ENCODE peak calls at places on chromosomes 6 and 20, in ten cellular contexts. One of them, this sample, is unnamed. For H3K9me3 and H3K36me3, the result is how much of the 10 kb centered on the place peaks cover.

GRCh38 chr6:170137911-170138910 is 152.7 kb downstream of the DLL1 start:
- DNase-seq in thoracic aorta: no peak
- DNase-seq in naive thymus-derived CD4-positive, alpha-beta T cell: no peak
- DNase-seq in HCT116: no peak
- DNase-seq in RWPE2: peak
- DNase-seq in endodermal cell: peak
- DNase-seq in neuronal stem cell: no peak
- DNase-seq in breast epithelium: peak
- DNase-seq in lung: no peak
- DNase-seq in kidney: peak
- DNase-seq in this sample: no peak

GRCh38 chr20:20366896-20367680 is 816 bp upstream of the INSM1 start:
- DNase-seq in endodermal cell: peak
- DNase-seq in HCT116: no peak
- DNase-seq in breast epithelium: no peak
- DNase-seq in naive thymus-derived CD4-positive, alpha-beta T cell: no peak
- DNase-seq in neuronal stem cell: peak
- DNase-seq in thoracic aorta: no peak
- DNase-seq in lung: no peak
- DNase-seq in kidney: peak
- DNase-seq in RWPE2: no peak
- DNase-seq in this sample: no peak

GRCh38 chr6:2665169-2666070 is 85.3 kb downstream of the MYLK4 start:
- DNase-seq in naive thymus-derived CD4-positive, alpha-beta T cell: no peak
- DNase-seq in kidney: no peak
- DNase-seq in breast epithelium: no peak
- DNase-seq in lung: no peak
- DNase-seq in HCT116: no peak
- DNase-seq in RWPE2: no peak
- DNase-seq in thoracic aorta: no peak
- DNase-seq in neuronal stem cell: no peak
- DNase-seq in endodermal cell: no peak
- DNase-seq in this sample: peak

GRCh38 chr6:84811351-84811750 is 47.0 kb upstream of the TBX18 start:
- DNase-seq in HCT116: no peak
- DNase-seq in endodermal cell: no peak
- DNase-seq in thoracic aorta: no peak
- DNase-seq in naive thymus-derived CD4-positive, alpha-beta T cell: no peak
- DNase-seq in neuronal stem cell: no peak
- DNase-seq in breast epithelium: no peak
- DNase-seq in lung: no peak
- DNase-seq in RWPE2: no peak
- DNase-seq in kidney: no peak
- DNase-seq in this sample: no peak

GRCh38 chr6:106279179-106279578 is 46.4 kb downstream of the ATG5 start:
- DNase-seq in naive thymus-derived CD4-positive, alpha-beta T cell: no peak
- DNase-seq in kidney: no peak
- DNase-seq in lung: no peak
- DNase-seq in thoracic aorta: no peak
- DNase-seq in breast epithelium: no peak
- DNase-seq in neuronal stem cell: no peak
- DNase-seq in RWPE2: no peak
- DNase-seq in HCT116: no peak
- DNase-seq in endodermal cell: no peak
- DNase-seq in this sample: no peak

GRCh38 chr20:48294196-48294595 is 508.9 kb upstream of the SULF2 start:
- DNase-seq in naive thymus-derived CD4-positive, alpha-beta T cell: no peak
- DNase-seq in HCT116: no peak
- DNase-seq in thoracic aorta: no peak
- DNase-seq in kidney: no peak
- DNase-seq in RWPE2: no peak
- DNase-seq in lung: no peak
- DNase-seq in neuronal stem cell: no peak
- DNase-seq in breast epithelium: no peak
- DNase-seq in endodermal cell: no peak
- DNase-seq in this sample: peak

GRCh38 chr6:113994934-113995342 is 24.0 kb upstream of the HDAC2 start:
- DNase-seq in lung: no peak
- DNase-seq in breast epithelium: no peak
- DNase-seq in endodermal cell: peak
- DNase-seq in HCT116: peak
- DNase-seq in thoracic aorta: no peak
- DNase-seq in RWPE2: peak
- DNase-seq in naive thymus-derived CD4-positive, alpha-beta T cell: no peak
- DNase-seq in neuronal stem cell: peak
- DNase-seq in kidney: no peak
- DNase-seq in this sample: peak

GRCh38 chr6:134533991-134534390 is 216.1 kb upstream of the SGK1 start:
- DNase-seq in breast epithelium: no peak
- DNase-seq in endodermal cell: no peak
- DNase-seq in thoracic aorta: no peak
- DNase-seq in HCT116: no peak
- DNase-seq in kidney: no peak
- DNase-seq in RWPE2: no peak
- DNase-seq in lung: no peak
- DNase-seq in naive thymus-derived CD4-positive, alpha-beta T cell: no peak
- DNase-seq in neuronal stem cell: no peak
- DNase-seq in this sample: peak

GRCh38 chr6:42441661-42442081 is 10.1 kb downstream of the TRERF1 start:
- DNase-seq in thoracic aorta: no peak
- DNase-seq in breast epithelium: no peak
- DNase-seq in RWPE2: no peak
- DNase-seq in HCT116: no peak
- DNase-seq in neuronal stem cell: peak
- DNase-seq in lung: no peak
- DNase-seq in endodermal cell: peak
- DNase-seq in kidney: no peak
- DNase-seq in naive thymus-derived CD4-positive, alpha-beta T cell: no peak
- DNase-seq in this sample: no peak

GRCh38 chr6:42443312-42444075 is 8.2 kb downstream of the TRERF1 start:
- DNase-seq in endodermal cell: no peak
- DNase-seq in breast epithelium: no peak
- DNase-seq in kidney: no peak
- DNase-seq in naive thymus-derived CD4-positive, alpha-beta T cell: no peak
- DNase-seq in HCT116: no peak
- DNase-seq in neuronal stem cell: no peak
- DNase-seq in lung: no peak
- DNase-seq in RWPE2: no peak
- DNase-seq in thoracic aorta: no peak
- DNase-seq in this sample: no peak

GRCh38 chr6:42441059-42441471 is 10.7 kb downstream of the TRERF1 start:
- DNase-seq in naive thymus-derived CD4-positive, alpha-beta T cell: no peak
- DNase-seq in endodermal cell: no peak
- DNase-seq in RWPE2: no peak
- DNase-seq in kidney: no peak
- DNase-seq in neuronal stem cell: no peak
- DNase-seq in HCT116: no peak
- DNase-seq in lung: no peak
- DNase-seq in breast epithelium: no peak
- DNase-seq in thoracic aorta: no peak
- DNase-seq in this sample: no peak

GRCh38 chr6:42436825-42437224 is 14.9 kb downstream of the TRERF1 start:
- DNase-seq in RWPE2: no peak
- DNase-seq in lung: no peak
- DNase-seq in neuronal stem cell: no peak
- DNase-seq in kidney: no peak
- DNase-seq in naive thymus-derived CD4-positive, alpha-beta T cell: no peak
- DNase-seq in endodermal cell: no peak
- DNase-seq in thoracic aorta: no peak
- DNase-seq in HCT116: no peak
- DNase-seq in breast epithelium: no peak
- DNase-seq in this sample: no peak

DNA sequence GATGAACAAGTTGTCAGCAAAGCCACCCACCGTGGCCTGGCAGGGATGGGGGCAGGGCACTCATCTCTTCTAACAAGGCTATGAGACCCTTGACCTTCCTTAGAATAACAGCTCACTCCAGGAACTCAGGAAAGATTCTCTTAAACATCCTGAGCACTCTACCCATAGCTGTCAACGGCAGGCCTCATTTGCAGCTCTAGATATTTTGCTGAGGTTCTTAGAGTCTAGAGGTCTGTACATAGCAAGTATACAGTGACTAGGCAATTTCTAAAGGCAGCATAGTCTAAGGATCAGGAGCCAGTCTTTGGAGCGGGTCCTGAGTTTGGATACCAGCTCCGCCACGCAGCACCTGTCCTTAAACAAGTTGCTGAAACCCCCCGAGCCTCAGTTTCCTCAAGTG is 11.7 kb downstream of the TRERF1 start:
- DNase-seq in neuronal stem cell: no peak
- DNase-seq in RWPE2: no peak
- DNase-seq in HCT116: no peak
- DNase-seq in thoracic aorta: no peak
- DNase-seq in kidney: no peak
- DNase-seq in endodermal cell: no peak
- DNase-seq in lung: no peak
- DNase-seq in naive thymus-derived CD4-positive, alpha-beta T cell: no peak
- DNase-seq in breast epithelium: no peak
- DNase-seq in this sample: no peak
- H3K4me3 ChIP-seq in neuronal stem cell: no peak
- H3K4me3 ChIP-seq in RWPE2: no peak
- H3K4me3 ChIP-seq in HCT116: no peak
- H3K4me3 ChIP-seq in thoracic aorta: no peak
- H3K4me3 ChIP-seq in kidney: no peak
- H3K4me3 ChIP-seq in endodermal cell: no peak
- H3K4me3 ChIP-seq in lung: no peak
- H3K4me3 ChIP-seq in naive thymus-derived CD4-positive, alpha-beta T cell: no peak
- H3K4me3 ChIP-seq in breast epithelium: no peak
- H3K4me3 ChIP-seq in this sample: no peak

GRCh38 chr20:30602424-30602823 is 655.0 kb upstream of the DEFB115 start:
- DNase-seq in thoracic aorta: no peak
- DNase-seq in endodermal cell: no peak
- DNase-seq in HCT116: no peak
- DNase-seq in naive thymus-derived CD4-positive, alpha-beta T cell: no peak
- DNase-seq in RWPE2: no peak
- DNase-seq in neuronal stem cell: no peak
- DNase-seq in breast epithelium: no peak
- DNase-seq in lung: no peak
- DNase-seq in kidney: no peak
- DNase-seq in this sample: no peak

GRCh38 chr20:30601974-30602373 is 655.5 kb upstream of the DEFB115 start:
- DNase-seq in thoracic aorta: no peak
- DNase-seq in endodermal cell: no peak
- DNase-seq in RWPE2: no peak
- DNase-seq in breast epithelium: no peak
- DNase-seq in naive thymus-derived CD4-positive, alpha-beta T cell: no peak
- DNase-seq in HCT116: no peak
- DNase-seq in kidney: no peak
- DNase-seq in neuronal stem cell: no peak
- DNase-seq in lung: no peak
- DNase-seq in this sample: no peak

GRCh38 chr20:30599990-30600389 is 657.5 kb upstream of the DEFB115 start:
- DNase-seq in lung: no peak
- DNase-seq in neuronal stem cell: no peak
- DNase-seq in HCT116: no peak
- DNase-seq in kidney: no peak
- DNase-seq in RWPE2: peak
- DNase-seq in thoracic aorta: no peak
- DNase-seq in breast epithelium: no peak
- DNase-seq in naive thymus-derived CD4-positive, alpha-beta T cell: no peak
- DNase-seq in endodermal cell: no peak
- DNase-seq in this sample: no peak

GRCh38 chr20:30595698-30596097 is 661.8 kb upstream of the DEFB115 start:
- DNase-seq in neuronal stem cell: no peak
- DNase-seq in naive thymus-derived CD4-positive, alpha-beta T cell: no peak
- DNase-seq in kidney: no peak
- DNase-seq in thoracic aorta: no peak
- DNase-seq in endodermal cell: no peak
- DNase-seq in RWPE2: no peak
- DNase-seq in breast epithelium: no peak
- DNase-seq in lung: no peak
- DNase-seq in HCT116: no peak
- DNase-seq in this sample: no peak

GRCh38 chr20:30598460-30599230 is 658.8 kb upstream of the DEFB115 start:
- DNase-seq in endodermal cell: no peak
- DNase-seq in HCT116: no peak
- DNase-seq in thoracic aorta: no peak
- DNase-seq in lung: no peak
- DNase-seq in neuronal stem cell: no peak
- DNase-seq in kidney: no peak
- DNase-seq in RWPE2: peak
- DNase-seq in naive thymus-derived CD4-positive, alpha-beta T cell: no peak
- DNase-seq in breast epithelium: no peak
- DNase-seq in this sample: no peak
- H3K9me3 ChIP-seq in endodermal cell: under half
- H3K9me3 ChIP-seq in HCT116: under half
- H3K9me3 ChIP-seq in thoracic aorta: under half
- H3K9me3 ChIP-seq in lung: under half
- H3K9me3 ChIP-seq in neuronal stem cell: under half
- H3K9me3 ChIP-seq in kidney: under half
- H3K9me3 ChIP-seq in RWPE2: under half
- H3K9me3 ChIP-seq in naive thymus-derived CD4-positive, alpha-beta T cell: under half
- H3K9me3 ChIP-seq in breast epithelium: under half
- H3K9me3 ChIP-seq in this sample: under half

DNA sequence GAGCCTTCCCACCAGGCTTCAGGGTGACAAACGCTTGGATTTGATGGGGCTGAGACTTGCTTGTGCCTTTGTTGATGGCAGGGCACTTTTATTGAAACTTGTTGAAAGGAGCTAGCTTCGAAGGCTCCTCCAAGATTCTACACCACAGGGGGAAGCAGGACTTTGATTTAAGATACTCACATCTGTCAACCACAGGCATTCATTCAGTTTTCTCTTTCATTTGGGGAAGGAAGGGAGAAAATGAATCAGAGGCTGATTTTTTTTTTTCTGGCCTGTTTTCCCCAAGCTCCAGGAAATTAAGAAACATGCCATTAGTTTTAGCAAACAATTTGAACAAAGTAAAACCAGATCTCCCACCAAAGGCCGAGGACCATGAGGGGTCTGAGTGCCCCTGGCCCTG is 8.7 kb upstream of the APCDD1L start:
- DNase-seq in neuronal stem cell: no peak
- DNase-seq in naive thymus-derived CD4-positive, alpha-beta T cell: no peak
- DNase-seq in breast epithelium: no peak
- DNase-seq in kidney: no peak
- DNase-seq in RWPE2: no peak
- DNase-seq in endodermal cell: no peak
- DNase-seq in thoracic aorta: no peak
- DNase-seq in lung: no peak
- DNase-seq in HCT116: no peak
- DNase-seq in this sample: no peak
- H3K36me3 ChIP-seq in neuronal stem cell: under half
- H3K36me3 ChIP-seq in naive thymus-derived CD4-positive, alpha-beta T cell: under half
- H3K36me3 ChIP-seq in breast epithelium: under half
- H3K36me3 ChIP-seq in kidney: under half
- H3K36me3 ChIP-seq in RWPE2: under half
- H3K36me3 ChIP-seq in endodermal cell: under half
- H3K36me3 ChIP-seq in thoracic aorta: under half
- H3K36me3 ChIP-seq in lung: under half
- H3K36me3 ChIP-seq in HCT116: under half
- H3K36me3 ChIP-seq in this sample: under half

GRCh38 chr20:40632346-40632976 is 56.6 kb downstream of the MAFB start:
- DNase-seq in RWPE2: peak
- DNase-seq in breast epithelium: no peak
- DNase-seq in neuronal stem cell: no peak
- DNase-seq in endodermal cell: no peak
- DNase-seq in thoracic aorta: no peak
- DNase-seq in lung: peak
- DNase-seq in naive thymus-derived CD4-positive, alpha-beta T cell: no peak
- DNase-seq in HCT116: no peak
- DNase-seq in kidney: no peak
- DNase-seq in this sample: no peak

GRCh38 chr20:40633123-40633850 is 55.7 kb downstream of the MAFB start:
- DNase-seq in RWPE2: peak
- DNase-seq in naive thymus-derived CD4-positive, alpha-beta T cell: no peak
- DNase-seq in neuronal stem cell: no peak
- DNase-seq in lung: peak
- DNase-seq in HCT116: no peak
- DNase-seq in breast epithelium: no peak
- DNase-seq in kidney: no peak
- DNase-seq in endodermal cell: no peak
- DNase-seq in thoracic aorta: no peak
- DNase-seq in this sample: no peak

GRCh38 chr20:40630723-40631631 is 58.1 kb downstream of the MAFB start:
- DNase-seq in lung: peak
- DNase-seq in HCT116: no peak
- DNase-seq in breast epithelium: no peak
- DNase-seq in RWPE2: peak
- DNase-seq in neuronal stem cell: no peak
- DNase-seq in endodermal cell: peak
- DNase-seq in thoracic aorta: no peak
- DNase-seq in kidney: no peak
- DNase-seq in naive thymus-derived CD4-positive, alpha-beta T cell: no peak
- DNase-seq in this sample: no peak

GRCh38 chr20:40628877-40629276 is 60.2 kb downstream of the MAFB start:
- DNase-seq in neuronal stem cell: no peak
- DNase-seq in HCT116: no peak
- DNase-seq in RWPE2: peak
- DNase-seq in kidney: no peak
- DNase-seq in endodermal cell: no peak
- DNase-seq in thoracic aorta: no peak
- DNase-seq in naive thymus-derived CD4-positive, alpha-beta T cell: no peak
- DNase-seq in lung: peak
- DNase-seq in breast epithelium: no peak
- DNase-seq in this sample: no peak
- H3K4me3 ChIP-seq in neuronal stem cell: no peak
- H3K4me3 ChIP-seq in HCT116: no peak
- H3K4me3 ChIP-seq in RWPE2: no peak
- H3K4me3 ChIP-seq in kidney: no peak
- H3K4me3 ChIP-seq in endodermal cell: no peak
- H3K4me3 ChIP-seq in thoracic aorta: no peak
- H3K4me3 ChIP-seq in naive thymus-derived CD4-positive, alpha-beta T cell: no peak
- H3K4me3 ChIP-seq in lung: no peak
- H3K4me3 ChIP-seq in breast epithelium: no peak
- H3K4me3 ChIP-seq in this sample: no peak

This sample was measured in MG63.